ENCODE peak calls at places on chromosomes 6 and 20, in seven cellular contexts. One of them, this sample, is unnamed.

GRCh38 chr6:28981391-28981832 is 23.7 kb downstream of the ZNF311 start:
- DNase-seq in IMR-90: peak
- DNase-seq in fibroblast of pulmonary artery: peak
- DNase-seq in heart right ventricle: peak
- DNase-seq in heart left ventricle: peak
- DNase-seq in GM12865: peak
- DNase-seq in ovary: peak
- DNase-seq in this sample: peak

GRCh38 chr6:26322645-26323482 is 42.1 kb upstream of the BTN3A2 start:
- DNase-seq in IMR-90: peak
- DNase-seq in fibroblast of pulmonary artery: peak
- DNase-seq in heart right ventricle: peak
- DNase-seq in heart left ventricle: peak
- DNase-seq in GM12865: peak
- DNase-seq in ovary: peak
- DNase-seq in this sample: peak

GRCh38 chr6:153043719-153044118 is 41.2 kb upstream of the MTRF1L start:
- DNase-seq in IMR-90: no peak
- DNase-seq in fibroblast of pulmonary artery: no peak
- DNase-seq in heart right ventricle: no peak
- DNase-seq in heart left ventricle: no peak
- DNase-seq in GM12865: no peak
- DNase-seq in ovary: no peak
- DNase-seq in this sample: no peak

GRCh38 chr20:46751856-46752255 is 42.4 kb downstream of the SLC2A10 start:
- DNase-seq in IMR-90: no peak
- DNase-seq in fibroblast of pulmonary artery: no peak
- DNase-seq in heart right ventricle: no peak
- DNase-seq in heart left ventricle: no peak
- DNase-seq in GM12865: no peak
- DNase-seq in ovary: no peak
- DNase-seq in this sample: peak

GRCh38 chr6:46128476-46128875 is 1.3 kb upstream of the ENPP4 start:
- DNase-seq in IMR-90: no peak
- DNase-seq in fibroblast of pulmonary artery: no peak
- DNase-seq in heart right ventricle: no peak
- DNase-seq in heart left ventricle: no peak
- DNase-seq in GM12865: peak
- DNase-seq in ovary: no peak
- DNase-seq in this sample: no peak

GRCh38 chr6:159044899-159045727 is at the start of gene TAGAP:
- DNase-seq in IMR-90: peak
- DNase-seq in fibroblast of pulmonary artery: no peak
- DNase-seq in heart right ventricle: peak
- DNase-seq in heart left ventricle: peak
- DNase-seq in GM12865: peak
- DNase-seq in ovary: peak
- DNase-seq in this sample: peak

GRCh38 chr6:154536255-154536654 is 25.8 kb upstream of the CNKSR3 start:
- DNase-seq in IMR-90: no peak
- DNase-seq in fibroblast of pulmonary artery: no peak
- DNase-seq in heart right ventricle: no peak
- DNase-seq in heart left ventricle: no peak
- DNase-seq in GM12865: no peak
- DNase-seq in ovary: no peak
- DNase-seq in this sample: no peak

GRCh38 chr6:12359051-12359450 is 68.9 kb downstream of the EDN1 start:
- DNase-seq in IMR-90: no peak
- DNase-seq in fibroblast of pulmonary artery: no peak
- DNase-seq in heart right ventricle: no peak
- DNase-seq in heart left ventricle: no peak
- DNase-seq in GM12865: no peak
- DNase-seq in ovary: no peak
- DNase-seq in this sample: no peak

GRCh38 chr20:58906894-58907293 is 54.4 kb downstream of the GNAS start:
- DNase-seq in IMR-90: peak
- DNase-seq in fibroblast of pulmonary artery: peak
- DNase-seq in heart right ventricle: no peak
- DNase-seq in heart left ventricle: no peak
- DNase-seq in GM12865: peak
- DNase-seq in ovary: no peak
- DNase-seq in this sample: peak

GRCh38 chr6:11847515-11848244 is 69.1 kb upstream of the ADTRP start:
- DNase-seq in IMR-90: peak
- DNase-seq in fibroblast of pulmonary artery: no peak
- DNase-seq in heart right ventricle: no peak
- DNase-seq in heart left ventricle: no peak
- DNase-seq in GM12865: peak
- DNase-seq in ovary: no peak
- DNase-seq in this sample: no peak

GRCh38 chr6:47734826-47735481 is 36.6 kb downstream of the ADGRF4 start:
- DNase-seq in IMR-90: no peak
- DNase-seq in fibroblast of pulmonary artery: no peak
- DNase-seq in heart right ventricle: no peak
- DNase-seq in heart left ventricle: no peak
- DNase-seq in GM12865: no peak
- DNase-seq in ovary: no peak
- DNase-seq in this sample: no peak

GRCh38 chr6:23446394-23447001 is 679.5 kb upstream of the NRSN1 start:
- DNase-seq in IMR-90: peak
- DNase-seq in fibroblast of pulmonary artery: peak
- DNase-seq in heart right ventricle: peak
- DNase-seq in heart left ventricle: no peak
- DNase-seq in GM12865: peak
- DNase-seq in ovary: no peak
- DNase-seq in this sample: peak

GRCh38 chr20:45971425-45971674 is 653 bp downstream of the ZNF335 start:
- DNase-seq in IMR-90: no peak
- DNase-seq in fibroblast of pulmonary artery: no peak
- DNase-seq in heart right ventricle: no peak
- DNase-seq in heart left ventricle: no peak
- DNase-seq in GM12865: no peak
- DNase-seq in ovary: no peak
- DNase-seq in this sample: no peak

GRCh38 chr6:12200025-12200424 is 90.1 kb upstream of the EDN1 start:
- DNase-seq in IMR-90: no peak
- DNase-seq in fibroblast of pulmonary artery: no peak
- DNase-seq in heart right ventricle: no peak
- DNase-seq in heart left ventricle: no peak
- DNase-seq in GM12865: no peak
- DNase-seq in ovary: no peak
- DNase-seq in this sample: no peak

GRCh38 chr6:56904068-56904467 is 50.8 kb upstream of the BEND6 start:
- DNase-seq in IMR-90: no peak
- DNase-seq in fibroblast of pulmonary artery: no peak
- DNase-seq in heart right ventricle: no peak
- DNase-seq in heart left ventricle: no peak
- DNase-seq in GM12865: no peak
- DNase-seq in ovary: no peak
- DNase-seq in this sample: no peak

GRCh38 chr6:56900784-56901183 is 54.1 kb upstream of the BEND6 start:
- DNase-seq in IMR-90: no peak
- DNase-seq in fibroblast of pulmonary artery: no peak
- DNase-seq in heart right ventricle: no peak
- DNase-seq in heart left ventricle: no peak
- DNase-seq in GM12865: no peak
- DNase-seq in ovary: no peak
- DNase-seq in this sample: no peak

GRCh38 chr6:56899753-56900152 is 55.2 kb upstream of the BEND6 start:
- DNase-seq in IMR-90: no peak
- DNase-seq in fibroblast of pulmonary artery: no peak
- DNase-seq in heart right ventricle: no peak
- DNase-seq in heart left ventricle: no peak
- DNase-seq in GM12865: no peak
- DNase-seq in ovary: no peak
- DNase-seq in this sample: no peak

GRCh38 chr6:56905378-56905777 is 49.5 kb upstream of the BEND6 start:
- DNase-seq in IMR-90: no peak
- DNase-seq in fibroblast of pulmonary artery: no peak
- DNase-seq in heart right ventricle: no peak
- DNase-seq in heart left ventricle: no peak
- DNase-seq in GM12865: no peak
- DNase-seq in ovary: no peak
- DNase-seq in this sample: no peak

GRCh38 chr6:56902551-56903464 is 52.1 kb upstream of the BEND6 start:
- DNase-seq in IMR-90: peak
- DNase-seq in fibroblast of pulmonary artery: peak
- DNase-seq in heart right ventricle: peak
- DNase-seq in heart left ventricle: peak
- DNase-seq in GM12865: peak
- DNase-seq in ovary: peak
- DNase-seq in this sample: peak
- TF ChIP-seq CTCF in IMR-90: peak
- TF ChIP-seq CTCF in fibroblast of pulmonary artery: peak
- TF ChIP-seq CTCF in heart right ventricle: peak
- TF ChIP-seq CTCF in heart left ventricle: peak
- TF ChIP-seq CTCF in GM12865: peak
- TF ChIP-seq CTCF in ovary: peak
- TF ChIP-seq CTCF in this sample: peak

GRCh38 chr6:118305081-118305480 is 243.0 kb upstream of the PLN start:
- DNase-seq in IMR-90: no peak
- DNase-seq in fibroblast of pulmonary artery: no peak
- DNase-seq in heart right ventricle: no peak
- DNase-seq in heart left ventricle: no peak
- DNase-seq in GM12865: no peak
- DNase-seq in ovary: no peak
- DNase-seq in this sample: no peak

GRCh38 chr6:118307581-118307980 is 240.5 kb upstream of the PLN start:
- DNase-seq in IMR-90: no peak
- DNase-seq in fibroblast of pulmonary artery: no peak
- DNase-seq in heart right ventricle: peak
- DNase-seq in heart left ventricle: peak
- DNase-seq in GM12865: no peak
- DNase-seq in ovary: no peak
- DNase-seq in this sample: no peak

GRCh38 chr6:118309337-118310093 is 238.6 kb upstream of the PLN start:
- DNase-seq in IMR-90: no peak
- DNase-seq in fibroblast of pulmonary artery: no peak
- DNase-seq in heart right ventricle: no peak
- DNase-seq in heart left ventricle: no peak
- DNase-seq in GM12865: no peak
- DNase-seq in ovary: no peak
- DNase-seq in this sample: no peak

DNA sequence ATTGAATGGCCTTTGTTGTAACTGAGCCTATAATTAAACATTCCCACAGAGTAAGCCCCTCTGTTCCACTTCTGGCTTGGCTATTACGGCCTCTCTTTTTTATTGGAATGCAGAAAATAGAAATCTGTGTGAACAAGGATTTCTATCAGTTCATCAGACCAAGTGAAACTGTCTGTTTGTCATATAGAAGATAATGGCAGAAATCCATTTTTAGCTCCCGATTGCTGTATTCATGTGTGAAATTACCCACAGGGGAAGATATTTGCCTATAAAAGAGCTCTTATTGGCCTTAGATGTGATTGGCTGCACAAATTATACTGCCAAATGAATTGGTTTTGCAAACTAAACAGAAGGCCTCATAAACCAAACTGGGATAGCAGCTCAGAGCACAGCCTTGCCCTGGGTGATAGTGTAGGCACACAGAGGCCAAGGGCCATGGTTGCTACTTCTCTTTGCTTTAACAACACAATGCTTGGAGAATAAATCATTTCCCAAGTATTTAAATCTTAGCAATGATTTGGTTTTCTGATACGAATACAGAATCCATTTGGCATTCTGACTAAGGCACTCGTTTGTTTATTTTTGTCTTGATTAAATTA is 241.4 kb upstream of the PLN start:
- DNase-seq in IMR-90: no peak
- DNase-seq in fibroblast of pulmonary artery: no peak
- DNase-seq in heart right ventricle: no peak
- DNase-seq in heart left ventricle: no peak
- DNase-seq in GM12865: no peak
- DNase-seq in ovary: no peak
- DNase-seq in this sample: no peak
- H3K4me3 ChIP-seq in IMR-90: no peak
- H3K4me3 ChIP-seq in fibroblast of pulmonary artery: no peak
- H3K4me3 ChIP-seq in heart right ventricle: no peak
- H3K4me3 ChIP-seq in heart left ventricle: no peak
- H3K4me3 ChIP-seq in GM12865: no peak
- H3K4me3 ChIP-seq in ovary: no peak
- H3K4me3 ChIP-seq in this sample: no peak

GRCh38 chr6:50062051-50062450 is 12.3 kb upstream of the DEFB112 start:
- DNase-seq in IMR-90: peak
- DNase-seq in fibroblast of pulmonary artery: no peak
- DNase-seq in heart right ventricle: no peak
- DNase-seq in heart left ventricle: no peak
- DNase-seq in GM12865: peak
- DNase-seq in ovary: no peak
- DNase-seq in this sample: no peak
- TF ChIP-seq CTCF in IMR-90: no peak
- TF ChIP-seq CTCF in fibroblast of pulmonary artery: no peak
- TF ChIP-seq CTCF in heart right ventricle: no peak
- TF ChIP-seq CTCF in heart left ventricle: no peak
- TF ChIP-seq CTCF in GM12865: peak
- TF ChIP-seq CTCF in ovary: no peak
- TF ChIP-seq CTCF in this sample: peak

GRCh38 chr6:52510213-52510562 is 66.7 kb downstream of the TRAM2 start:
- DNase-seq in IMR-90: no peak
- DNase-seq in fibroblast of pulmonary artery: no peak
- DNase-seq in heart right ventricle: no peak
- DNase-seq in heart left ventricle: no peak
- DNase-seq in GM12865: no peak
- DNase-seq in ovary: no peak
- DNase-seq in this sample: no peak

GRCh38 chr6:52511163-52511562 is 65.7 kb downstream of the TRAM2 start:
- DNase-seq in IMR-90: no peak
- DNase-seq in fibroblast of pulmonary artery: no peak
- DNase-seq in heart right ventricle: no peak
- DNase-seq in heart left ventricle: no peak
- DNase-seq in GM12865: no peak
- DNase-seq in ovary: no peak
- DNase-seq in this sample: no peak

GRCh38 chr6:52513464-52513863 is 63.4 kb downstream of the TRAM2 start:
- DNase-seq in IMR-90: no peak
- DNase-seq in fibroblast of pulmonary artery: no peak
- DNase-seq in heart right ventricle: no peak
- DNase-seq in heart left ventricle: no peak
- DNase-seq in GM12865: no peak
- DNase-seq in ovary: no peak
- DNase-seq in this sample: no peak

GRCh38 chr6:52512199-52512598 is 64.7 kb downstream of the TRAM2 start:
- DNase-seq in IMR-90: peak
- DNase-seq in fibroblast of pulmonary artery: peak
- DNase-seq in heart right ventricle: peak
- DNase-seq in heart left ventricle: peak
- DNase-seq in GM12865: no peak
- DNase-seq in ovary: peak
- DNase-seq in this sample: peak

DNA sequence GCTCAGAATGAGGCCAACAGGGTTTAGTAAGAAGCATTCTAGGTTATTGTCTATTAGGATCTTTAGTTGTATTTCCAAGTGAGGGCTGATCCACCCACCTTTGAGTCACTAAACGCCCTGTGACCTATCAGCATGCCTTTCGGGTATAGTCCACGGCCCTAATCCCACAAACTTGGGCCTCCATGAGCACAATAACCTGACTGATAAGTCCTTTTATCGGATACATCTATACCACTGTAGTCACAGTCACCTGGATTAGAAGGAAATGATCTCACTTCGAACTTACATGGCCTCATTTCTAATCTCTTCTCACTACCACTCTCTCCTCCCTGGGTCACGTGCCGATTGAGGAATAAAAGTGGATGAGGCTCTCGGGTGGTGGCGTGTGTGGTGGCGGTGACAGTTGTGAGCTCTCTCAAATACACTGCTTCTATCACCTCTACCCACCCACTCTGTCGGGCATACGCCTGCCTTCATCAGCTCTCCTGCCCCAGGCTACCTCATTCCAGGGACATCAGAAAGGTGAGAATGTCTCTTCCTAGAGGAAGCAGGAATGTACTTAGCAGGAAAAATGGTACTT is 65.2 kb downstream of the TRAM2 start:
- DNase-seq in IMR-90: peak
- DNase-seq in fibroblast of pulmonary artery: no peak
- DNase-seq in heart right ventricle: no peak
- DNase-seq in heart left ventricle: no peak
- DNase-seq in GM12865: no peak
- DNase-seq in ovary: no peak
- DNase-seq in this sample: no peak
- H3K4me3 ChIP-seq in IMR-90: no peak
- H3K4me3 ChIP-seq in fibroblast of pulmonary artery: no peak
- H3K4me3 ChIP-seq in heart right ventricle: no peak
- H3K4me3 ChIP-seq in heart left ventricle: no peak
- H3K4me3 ChIP-seq in GM12865: no peak
- H3K4me3 ChIP-seq in ovary: no peak
- H3K4me3 ChIP-seq in this sample: no peak

This sample was measured in AG10803.